ENCODE peak calls at places on chromosomes 16 and 17, in eight cellular contexts. L is PC-9; Z is glutamatergic neuron; I is IMR-90; T is lung; U is endothelial cell of umbilical vein; C is thoracic aorta; V is CD4-positive, alpha-beta T cell. J is an unnamed sample.

GRCh38 chr16:79167893-79168292 is 432.6 kb downstream of the MAF start:
- DNase-seq in I (no peak), V (no peak), Z (no peak), C (no peak), L (no peak), T (no peak), U (no peak), J (no peak)

GRCh38 chr17:78281249-78281865 is 49.9 kb downstream of the TMEM235 start:
- DNase-seq in T (no peak), I (peak; percentile 22), U (no peak), C (no peak), V (no peak), Z (no peak), L (no peak), J (no peak)

GRCh38 chr16:22805326-22805725 is 8.6 kb upstream of the HS3ST2 start:
- DNase-seq in Z (no peak), I (no peak), C (no peak), V (no peak), T (no peak), U (no peak), L (no peak), J (no peak)

GRCh38 chr17:81964081-81964849 is 3.3 kb upstream of the NOTUM start:
- DNase-seq in Z (no peak), U (no peak), V (no peak), I (no peak), C (no peak), T (no peak), L (no peak), J (no peak)

GRCh38 chr16:53546988-53547391 is 44.0 kb upstream of the AKTIP start:
- DNase-seq in V (no peak), U (peak; percentile 17), Z (no peak), T (no peak), L (no peak), C (no peak), I (peak; percentile 13), J (no peak)

GRCh38 chr17:75530837-75531723 is 5.6 kb downstream of the LLGL2 start:
- DNase-seq in U (no peak), C (no peak), V (no peak), Z (no peak), L (peak; percentile 23), T (peak; percentile 43), I (no peak), J (no peak)

GRCh38 chr17:8420041-8420934 is 15.4 kb upstream of the NDEL1 start:
- DNase-seq in Z (no peak), T (peak; percentile 84), V (no peak), L (peak; percentile 48), I (peak; percentile 52), C (no peak), U (peak; percentile 98), J (no peak)

GRCh38 chr17:4786111-4786491 is at the start of gene VMO1:
- DNase-seq in U (no peak), Z (peak; percentile 58), T (no peak), I (no peak), V (no peak), L (no peak), C (no peak), J (no peak)

GRCh38 chr16:57725077-57725953 is 10.3 kb upstream of the KATNB1 start:
- DNase-seq in L (no peak), I (no peak), U (no peak), V (no peak), T (no peak), C (no peak), Z (no peak), J (no peak)

GRCh38 chr17:75814900-75815373 is 29.3 kb downstream of the UNC13D start:
- DNase-seq in C (no peak), I (peak; percentile 79), U (peak; percentile 59), V (no peak), L (peak; percentile 73), T (no peak), Z (no peak), J (no peak)

GRCh38 chr16:17367932-17368331 is 102.8 kb downstream of the XYLT1 start:
- DNase-seq in C (no peak), U (no peak), T (no peak), V (no peak), L (no peak), I (peak; percentile 61), Z (peak; percentile 64), J (no peak)

GRCh38 chr17:82536220-82537201 is 17.0 kb downstream of the FOXK2 start:
- DNase-seq in U (peak; percentile 97), I (peak; percentile 86), C (no peak), L (no peak), T (peak; percentile 63), Z (no peak), V (no peak), J (no peak)

GRCh38 chr17:82241926-82242697 is 13.3 kb downstream of the SLC16A3 start:
- DNase-seq in V (no peak), T (no peak), U (no peak), C (no peak), Z (no peak), I (no peak), L (no peak), J (peak; percentile 52)

GRCh38 chr16:30805370-30806169 is 18.6 kb upstream of the ZNF629 start:
- DNase-seq in L (peak; percentile 87), C (peak; percentile 46), I (peak; percentile 74), U (peak; percentile 74), V (peak; percentile 59), T (peak; percentile 87), Z (peak; percentile 88), J (peak; percentile 39)

GRCh38 chr17:41456206-41456605 is 11.0 kb downstream of the KRT32 start:
- DNase-seq in L (peak; percentile 16), C (no peak), Z (no peak), V (no peak), T (no peak), I (no peak), U (no peak), J (no peak)
- TF ChIP-seq CTCF in L (peak; percentile 26), C (no peak), Z (no peak), V (no peak), T (no peak), I (peak; percentile 11), U (no peak), J (no peak)

GRCh38 chr16:27168790-27169189 is 34.5 kb upstream of the KDM8 start:
- DNase-seq in L (no peak), C (no peak), T (no peak), V (no peak), U (no peak), I (no peak), Z (no peak), J (no peak)

GRCh38 chr16:27171584-27171983 is 31.7 kb upstream of the KDM8 start:
- DNase-seq in L (no peak), U (no peak), C (no peak), T (no peak), Z (no peak), V (no peak), I (no peak), J (no peak)

GRCh38 chr16:27174798-27175197 is 28.5 kb upstream of the KDM8 start:
- DNase-seq in V (no peak), L (peak; percentile 60), Z (no peak), U (no peak), I (peak; percentile 53), T (no peak), C (no peak), J (no peak)

GRCh38 chr16:27174007-27174406 is 29.3 kb upstream of the KDM8 start:
- DNase-seq in V (peak; percentile 68), L (peak; percentile 46), Z (no peak), U (no peak), C (no peak), I (no peak), T (no peak), J (no peak)

DNA sequence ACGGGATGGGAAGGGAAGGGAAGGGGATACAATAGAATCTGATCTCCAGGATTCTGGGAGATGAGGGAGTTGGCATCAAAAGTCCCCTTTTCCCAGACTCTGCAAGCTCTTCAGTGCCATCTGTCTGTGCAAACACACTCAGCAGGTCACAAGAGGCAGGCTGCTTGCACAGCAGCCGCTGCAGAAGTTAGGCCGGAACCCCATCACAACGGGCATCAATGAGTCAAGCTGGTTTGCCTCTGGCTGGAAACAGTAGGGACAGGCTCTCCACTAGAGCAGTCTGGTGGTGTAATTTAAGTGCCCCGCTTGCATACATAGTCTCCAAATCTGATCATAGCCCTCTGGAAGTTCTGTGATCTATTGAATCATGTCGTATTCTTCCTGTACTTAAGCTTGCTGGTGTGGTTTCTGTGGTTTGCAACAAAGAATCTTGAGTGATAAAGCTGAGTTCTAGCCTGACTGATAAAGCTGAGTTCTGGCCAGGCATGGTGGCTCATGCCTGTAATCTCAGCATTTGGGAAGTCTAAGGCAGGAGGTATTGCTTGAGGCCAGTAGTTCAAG is 33.7 kb upstream of the KDM8 start:
- DNase-seq in V (peak; percentile 79), T (no peak), U (peak; percentile 10), L (peak; percentile 53), Z (no peak), I (peak; percentile 89), C (no peak), J (no peak)
- TF ChIP-seq CTCF in V (no peak), T (no peak), U (peak; percentile 10), L (no peak), Z (no peak), I (peak; percentile 28), C (no peak), J (no peak)

DNA sequence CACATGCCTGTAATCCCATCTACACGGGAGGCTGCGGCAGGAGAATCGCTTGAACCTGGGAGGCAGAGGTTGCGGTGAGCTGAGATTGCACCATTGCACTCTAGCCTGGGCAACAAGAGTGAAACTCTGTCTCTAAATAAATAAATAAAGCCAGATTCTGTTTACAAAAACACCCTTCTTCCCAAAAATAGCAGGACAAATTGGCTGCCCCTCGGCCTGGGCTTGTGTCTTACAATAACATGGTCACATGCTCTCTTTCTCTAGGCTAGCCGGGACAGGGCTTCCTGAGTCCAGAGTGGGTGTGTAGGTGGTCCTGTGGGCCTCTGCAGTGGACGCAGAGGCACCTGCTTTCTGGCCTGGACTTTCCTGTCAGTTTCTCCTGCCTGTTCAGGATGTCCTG is 3.2 kb upstream of the EDC4 start:
- DNase-seq in T (no peak), Z (no peak), L (no peak), U (no peak), I (no peak), C (no peak), V (no peak), J (no peak)
- TF ChIP-seq CTCF in T (no peak), Z (no peak), L (no peak), U (no peak), I (no peak), C (no peak), V (no peak), J (no peak)

GRCh38 chr16:87346517-87347060 is 29.4 kb upstream of the C16orf95 start:
- DNase-seq in T (no peak), L (no peak), I (no peak), U (no peak), V (no peak), C (no peak), Z (no peak), J (no peak)

GRCh38 chr16:87345721-87346424 is 28.7 kb upstream of the C16orf95 start:
- DNase-seq in L (no peak), I (no peak), T (no peak), U (no peak), C (no peak), V (no peak), Z (no peak), J (no peak)

GRCh38 chr16:87348616-87349157 is 31.5 kb upstream of the C16orf95 start:
- DNase-seq in L (no peak), T (no peak), I (no peak), Z (no peak), U (no peak), C (no peak), V (no peak), J (no peak)

GRCh38 chr16:87350031-87350430 is 32.8 kb upstream of the C16orf95 start:
- DNase-seq in U (no peak), C (no peak), Z (no peak), L (no peak), V (no peak), I (no peak), T (no peak), J (no peak)

GRCh38 chr16:87347932-87348615 is 30.9 kb upstream of the C16orf95 start:
- DNase-seq in I (no peak), V (no peak), U (no peak), C (no peak), T (no peak), L (no peak), Z (no peak), J (no peak)
- TF ChIP-seq CTCF in I (no peak), V (no peak), U (no peak), C (no peak), T (no peak), L (no peak), Z (no peak), J (no peak)